ENCODE peak calls at places on chromosome 14, in five cellular contexts. One of them, this sample, is unnamed.
A peak's percentile ranks its signal among the peaks of the same experiment; 100 is the strongest.

GRCh38 chr14:64733899-64734298 is 29.7 kb downstream of the PLEKHG3 start:
- DNase-seq in left ventricle myocardium superior: no peak
- DNase-seq in omental fat pad: no peak
- DNase-seq in left ventricle myocardium inferior: no peak
- DNase-seq in activated effector memory CD4-positive, alpha-beta T cell treated with anti-CD3 and anti-CD28 coated beads, Interleukin-2, amount 50 U/mL, for 16 hours: no peak
- DNase-seq in this sample: no peak

GRCh38 chr14:80150301-80150700 is 61.0 kb downstream of the DIO2 start:
- DNase-seq in left ventricle myocardium inferior: no peak
- DNase-seq in activated effector memory CD4-positive, alpha-beta T cell treated with anti-CD3 and anti-CD28 coated beads, Interleukin-2, amount 50 U/mL, for 16 hours: no peak
- DNase-seq in omental fat pad: no peak
- DNase-seq in left ventricle myocardium superior: no peak
- DNase-seq in this sample: no peak

GRCh38 chr14:48274826-48275225 is 599.4 kb upstream of the MDGA2 start:
- DNase-seq in activated effector memory CD4-positive, alpha-beta T cell treated with anti-CD3 and anti-CD28 coated beads, Interleukin-2, amount 50 U/mL, for 16 hours: no peak
- DNase-seq in omental fat pad: no peak
- DNase-seq in left ventricle myocardium superior: no peak
- DNase-seq in left ventricle myocardium inferior: no peak
- DNase-seq in this sample: no peak

GRCh38 chr14:47150267-47150666 is 498.7 kb upstream of the RPL10L start:
- DNase-seq in left ventricle myocardium superior: no peak
- DNase-seq in left ventricle myocardium inferior: no peak
- DNase-seq in activated effector memory CD4-positive, alpha-beta T cell treated with anti-CD3 and anti-CD28 coated beads, Interleukin-2, amount 50 U/mL, for 16 hours: no peak
- DNase-seq in omental fat pad: no peak
- DNase-seq in this sample: no peak

GRCh38 chr14:66916421-66916820 is 272.8 kb upstream of the GARIN2 start:
- DNase-seq in omental fat pad: no peak
- DNase-seq in left ventricle myocardium superior: no peak
- DNase-seq in left ventricle myocardium inferior: no peak
- DNase-seq in activated effector memory CD4-positive, alpha-beta T cell treated with anti-CD3 and anti-CD28 coated beads, Interleukin-2, amount 50 U/mL, for 16 hours: no peak
- DNase-seq in this sample: no peak

GRCh38 chr14:55329999-55330710 is 58.9 kb downstream of the FBXO34 start:
- DNase-seq in omental fat pad: no peak
- DNase-seq in left ventricle myocardium inferior: no peak
- DNase-seq in left ventricle myocardium superior: no peak
- DNase-seq in activated effector memory CD4-positive, alpha-beta T cell treated with anti-CD3 and anti-CD28 coated beads, Interleukin-2, amount 50 U/mL, for 16 hours: peak; percentile 78
- DNase-seq in this sample: no peak

GRCh38 chr14:90857866-90858265 is 41.6 kb upstream of the TTC7B start:
- DNase-seq in activated effector memory CD4-positive, alpha-beta T cell treated with anti-CD3 and anti-CD28 coated beads, Interleukin-2, amount 50 U/mL, for 16 hours: no peak
- DNase-seq in left ventricle myocardium superior: no peak
- DNase-seq in omental fat pad: no peak
- DNase-seq in left ventricle myocardium inferior: no peak
- DNase-seq in this sample: no peak

GRCh38 chr14:92524603-92525185 is 11.1 kb downstream of the RIN3 start:
- DNase-seq in omental fat pad: no peak
- DNase-seq in left ventricle myocardium inferior: no peak
- DNase-seq in activated effector memory CD4-positive, alpha-beta T cell treated with anti-CD3 and anti-CD28 coated beads, Interleukin-2, amount 50 U/mL, for 16 hours: peak; percentile 39
- DNase-seq in left ventricle myocardium superior: no peak
- DNase-seq in this sample: no peak

GRCh38 chr14:51828017-51828797 is 32.2 kb upstream of the GNG2 start:
- DNase-seq in left ventricle myocardium inferior: peak; percentile 17
- DNase-seq in omental fat pad: no peak
- DNase-seq in activated effector memory CD4-positive, alpha-beta T cell treated with anti-CD3 and anti-CD28 coated beads, Interleukin-2, amount 50 U/mL, for 16 hours: peak; percentile 87
- DNase-seq in left ventricle myocardium superior: no peak
- DNase-seq in this sample: peak; percentile 4

GRCh38 chr14:62436256-62436655 is 609.0 kb downstream of the KCNH5 start:
- DNase-seq in left ventricle myocardium superior: no peak
- DNase-seq in left ventricle myocardium inferior: no peak
- DNase-seq in activated effector memory CD4-positive, alpha-beta T cell treated with anti-CD3 and anti-CD28 coated beads, Interleukin-2, amount 50 U/mL, for 16 hours: no peak
- DNase-seq in omental fat pad: no peak
- DNase-seq in this sample: no peak

GRCh38 chr14:104996032-104996431 is 10.4 kb downstream of the CLBA1 start:
- DNase-seq in left ventricle myocardium inferior: no peak
- DNase-seq in activated effector memory CD4-positive, alpha-beta T cell treated with anti-CD3 and anti-CD28 coated beads, Interleukin-2, amount 50 U/mL, for 16 hours: no peak
- DNase-seq in omental fat pad: no peak
- DNase-seq in left ventricle myocardium superior: no peak
- DNase-seq in this sample: no peak

GRCh38 chr14:100988411-100988900 is 84.9 kb upstream of the RTL1 start:
- DNase-seq in left ventricle myocardium inferior: no peak
- DNase-seq in activated effector memory CD4-positive, alpha-beta T cell treated with anti-CD3 and anti-CD28 coated beads, Interleukin-2, amount 50 U/mL, for 16 hours: no peak
- DNase-seq in left ventricle myocardium superior: no peak
- DNase-seq in omental fat pad: no peak
- DNase-seq in this sample: no peak

GRCh38 chr14:103886304-103887169 is 39.2 kb upstream of the PPP1R13B start:
- DNase-seq in left ventricle myocardium inferior: no peak
- DNase-seq in activated effector memory CD4-positive, alpha-beta T cell treated with anti-CD3 and anti-CD28 coated beads, Interleukin-2, amount 50 U/mL, for 16 hours: no peak
- DNase-seq in omental fat pad: no peak
- DNase-seq in left ventricle myocardium superior: no peak
- DNase-seq in this sample: no peak

GRCh38 chr14:93984987-93985410 is 8.6 kb upstream of the ASB2 start:
- DNase-seq in activated effector memory CD4-positive, alpha-beta T cell treated with anti-CD3 and anti-CD28 coated beads, Interleukin-2, amount 50 U/mL, for 16 hours: no peak
- DNase-seq in left ventricle myocardium superior: peak; percentile 63
- DNase-seq in left ventricle myocardium inferior: peak; percentile 53
- DNase-seq in omental fat pad: no peak
- DNase-seq in this sample: no peak

GRCh38 chr14:75833326-75834020 is 148.3 kb downstream of the TGFB3 start:
- DNase-seq in omental fat pad: no peak
- DNase-seq in left ventricle myocardium superior: no peak
- DNase-seq in activated effector memory CD4-positive, alpha-beta T cell treated with anti-CD3 and anti-CD28 coated beads, Interleukin-2, amount 50 U/mL, for 16 hours: no peak
- DNase-seq in left ventricle myocardium inferior: no peak
- DNase-seq in this sample: no peak

GRCh38 chr14:106044949-106045596 is 518.7 kb downstream of the TMEM121 start:
- DNase-seq in left ventricle myocardium superior: peak; percentile 62
- DNase-seq in activated effector memory CD4-positive, alpha-beta T cell treated with anti-CD3 and anti-CD28 coated beads, Interleukin-2, amount 50 U/mL, for 16 hours: peak; percentile 92
- DNase-seq in left ventricle myocardium inferior: no peak
- DNase-seq in omental fat pad: no peak
- DNase-seq in this sample: peak; percentile 72

GRCh38 chr14:93115920-93116675 is at the start of gene ITPK1:
- DNase-seq in left ventricle myocardium inferior: peak; percentile 55
- DNase-seq in left ventricle myocardium superior: peak; percentile 80
- DNase-seq in omental fat pad: no peak
- DNase-seq in activated effector memory CD4-positive, alpha-beta T cell treated with anti-CD3 and anti-CD28 coated beads, Interleukin-2, amount 50 U/mL, for 16 hours: peak; percentile 84
- DNase-seq in this sample: peak; percentile 32

GRCh38 chr14:61568572-61569011 is 126.7 kb upstream of the HIF1A start:
- DNase-seq in activated effector memory CD4-positive, alpha-beta T cell treated with anti-CD3 and anti-CD28 coated beads, Interleukin-2, amount 50 U/mL, for 16 hours: peak; percentile 81
- DNase-seq in left ventricle myocardium superior: peak; percentile 63
- DNase-seq in omental fat pad: no peak
- DNase-seq in left ventricle myocardium inferior: peak; percentile 39
- DNase-seq in this sample: peak; percentile 33